ENCODE peak calls at places on chromosomes 13 and 19, in eight cellular contexts. Q is brain microvascular endothelial cell; C is K562; P is GM06990; B is choroid plexus epithelial cell; J is CD8-positive, alpha-beta T cell; S is WTC11; Y is AG04449. U is an unnamed sample.

GRCh38 chr19:55472463-55472862 is 4.0 kb upstream of the ZNF628 start:
- DNase-seq in Q (peak), C (no peak), P (no peak), B (peak), J (no peak), S (no peak), Y (no peak), U (no peak)

GRCh38 chr19:35805518-35806102 is 7.0 kb downstream of the PRODH2 start:
- DNase-seq in Q (no peak), C (no peak), P (no peak), B (no peak), J (no peak), S (no peak), Y (no peak), U (no peak)

GRCh38 chr13:86681223-86681622 is 882.0 kb upstream of the SLITRK6 start:
- DNase-seq in Q (no peak), C (no peak), P (no peak), B (no peak), J (no peak), S (no peak), Y (no peak), U (no peak)

GRCh38 chr13:83440465-83440864 is 441.8 kb downstream of the SLITRK1 start:
- DNase-seq in Q (no peak), C (no peak), P (no peak), B (no peak), J (no peak), S (no peak), Y (no peak), U (no peak)

GRCh38 chr19:2212861-2213711 is 23.0 kb downstream of the PLEKHJ1 start:
- DNase-seq in Q (no peak), C (no peak), P (no peak), B (no peak), J (no peak), S (no peak), Y (no peak), U (no peak)

GRCh38 chr19:10305139-10305806 is 4.3 kb downstream of the ZGLP1 start:
- DNase-seq in Q (peak), C (peak), P (no peak), B (no peak), J (peak), S (no peak), Y (no peak), U (no peak)

GRCh38 chr13:53010374-53011105 is 18.1 kb upstream of the OLFM4 start:
- DNase-seq in Q (no peak), C (no peak), P (no peak), B (no peak), J (no peak), S (no peak), Y (no peak), U (no peak)

GRCh38 chr13:106755542-106755941 is 187.6 kb upstream of the ARGLU1 start:
- DNase-seq in Q (no peak), C (no peak), P (no peak), B (no peak), J (no peak), S (no peak), Y (no peak), U (no peak)

GRCh38 chr19:49017666-49018351 is 918 bp upstream of the LHB start:
- DNase-seq in Q (peak), C (peak), P (peak), B (peak), J (peak), S (peak), Y (no peak), U (peak)

GRCh38 chr13:27960362-27961226 is 8.5 kb downstream of the CDX2 start:
- DNase-seq in Q (peak), C (peak), P (peak), B (peak), J (no peak), S (peak), Y (no peak), U (no peak)

GRCh38 chr13:112363867-112364528 is 12.2 kb upstream of the SPACA7 start:
- DNase-seq in Q (no peak), C (no peak), P (no peak), B (no peak), J (no peak), S (no peak), Y (no peak), U (no peak)

GRCh38 chr19:33674575-33675367 is 53.0 kb downstream of the CHST8 start:
- DNase-seq in Q (no peak), C (no peak), P (no peak), B (no peak), J (no peak), S (no peak), Y (no peak), U (no peak)

GRCh38 chr13:73898899-73899298 is 235.3 kb downstream of the KLF12 start:
- DNase-seq in Q (no peak), C (no peak), P (no peak), B (no peak), J (no peak), S (no peak), Y (no peak), U (no peak)

GRCh38 chr19:10288662-10289166 is 1.0 kb upstream of the ICAM5 start:
- DNase-seq in Q (no peak), C (peak), P (peak), B (peak), J (no peak), S (peak), Y (no peak), U (no peak)

GRCh38 chr19:7731615-7732014 is 295 bp downstream of the CLEC4G start:
- DNase-seq in Q (no peak), C (no peak), P (no peak), B (no peak), J (no peak), S (no peak), Y (no peak), U (no peak)

GRCh38 chr13:42109957-42110356 is 61.5 kb downstream of the DGKH start:
- DNase-seq in Q (no peak), C (no peak), P (no peak), B (peak), J (no peak), S (no peak), Y (no peak), U (no peak)

GRCh38 chr13:77291779-77292178 is 35.1 kb downstream of the MYCBP2 start:
- DNase-seq in Q (no peak), C (no peak), P (no peak), B (no peak), J (no peak), S (no peak), Y (no peak), U (no peak)

GRCh38 chr13:100561599-100562204 is 26.9 kb downstream of the GGACT start:
- DNase-seq in Q (no peak), C (no peak), P (no peak), B (no peak), J (no peak), S (no peak), Y (no peak), U (no peak)

GRCh38 chr19:10884273-10884672 is 12.9 kb downstream of the CARM1 start:
- DNase-seq in Q (peak), C (peak), P (no peak), B (peak), J (no peak), S (no peak), Y (no peak), U (no peak)

GRCh38 chr19:49113762-49114629 is at the start of gene LIN7B:
- DNase-seq in Q (peak), C (peak), P (peak), B (peak), J (peak), S (peak), Y (no peak), U (peak)

GRCh38 chr13:108963846-108964600 is 334.6 kb downstream of the MYO16 start:
- DNase-seq in Q (peak), C (no peak), P (no peak), B (peak), J (no peak), S (no peak), Y (peak), U (no peak)

GRCh38 chr13:109274188-109274821 is 512.1 kb downstream of the IRS2 start:
- DNase-seq in Q (peak), C (no peak), P (no peak), B (peak), J (no peak), S (peak), Y (no peak), U (no peak)

GRCh38 chr13:40362502-40362901 is 303.9 kb downstream of the FOXO1 start:
- DNase-seq in Q (peak), C (no peak), P (no peak), B (peak), J (no peak), S (no peak), Y (no peak), U (no peak)

GRCh38 chr19:23283925-23284324 is 33.7 kb upstream of the ZNF724 start:
- DNase-seq in Q (peak), C (peak), P (no peak), B (peak), J (peak), S (peak), Y (no peak), U (peak)

GRCh38 chr13:50127017-50127725 is 111.9 kb downstream of the KCNRG start:
- DNase-seq in Q (no peak), C (no peak), P (peak), B (peak), J (peak), S (peak), Y (no peak), U (peak)

DNA sequence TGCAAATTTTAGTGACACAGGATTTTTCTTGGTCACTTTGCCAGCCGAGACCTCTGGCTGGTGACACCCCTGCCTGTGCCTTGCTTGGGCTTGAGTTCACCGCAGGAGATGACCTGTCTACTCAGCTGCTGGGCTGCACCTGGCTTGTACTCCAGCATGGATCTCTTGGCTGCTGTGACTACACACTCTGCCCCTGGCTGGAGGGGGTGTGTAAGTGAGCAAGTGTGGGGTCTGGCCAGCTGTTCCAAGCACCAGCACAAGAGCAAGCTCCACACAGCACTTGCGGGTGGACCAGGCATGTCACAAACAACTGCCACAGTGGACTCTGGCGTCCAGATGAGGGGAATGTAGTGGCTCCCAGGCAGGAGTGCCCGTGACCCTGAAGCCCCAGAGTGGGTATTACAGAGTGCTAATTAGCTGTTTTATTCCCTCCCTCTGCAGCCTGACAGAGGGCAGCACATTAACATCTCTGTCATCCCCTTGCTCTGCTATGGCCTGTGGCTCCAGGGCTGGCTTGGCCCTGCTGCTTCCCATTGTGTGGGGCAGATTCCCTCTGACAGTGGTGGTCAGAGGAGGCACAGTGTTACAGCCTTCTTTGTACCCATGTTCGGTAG is 1387.2 kb downstream of the OLFM4 start:
- DNase-seq in Q (no peak), C (no peak), P (no peak), B (no peak), J (no peak), S (peak), Y (no peak), U (no peak)
- TF ChIP-seq CTCF in Q (no peak), C (no peak), P (no peak), B (no peak), J (no peak), S (no peak), Y (no peak), U (no peak)

GRCh38 chr13:23531446-23531845 is 38.8 kb upstream of the TNFRSF19 start:
- DNase-seq in Q (no peak), C (no peak), P (no peak), B (no peak), J (no peak), S (no peak), Y (no peak), U (no peak)

GRCh38 chr13:23534090-23534489 is 36.1 kb upstream of the TNFRSF19 start:
- DNase-seq in Q (no peak), C (no peak), P (no peak), B (no peak), J (no peak), S (no peak), Y (no peak), U (no peak)
- TF ChIP-seq CTCF in Q (no peak), C (no peak), P (no peak), B (no peak), J (no peak), S (no peak), Y (no peak), U (no peak)

DNA sequence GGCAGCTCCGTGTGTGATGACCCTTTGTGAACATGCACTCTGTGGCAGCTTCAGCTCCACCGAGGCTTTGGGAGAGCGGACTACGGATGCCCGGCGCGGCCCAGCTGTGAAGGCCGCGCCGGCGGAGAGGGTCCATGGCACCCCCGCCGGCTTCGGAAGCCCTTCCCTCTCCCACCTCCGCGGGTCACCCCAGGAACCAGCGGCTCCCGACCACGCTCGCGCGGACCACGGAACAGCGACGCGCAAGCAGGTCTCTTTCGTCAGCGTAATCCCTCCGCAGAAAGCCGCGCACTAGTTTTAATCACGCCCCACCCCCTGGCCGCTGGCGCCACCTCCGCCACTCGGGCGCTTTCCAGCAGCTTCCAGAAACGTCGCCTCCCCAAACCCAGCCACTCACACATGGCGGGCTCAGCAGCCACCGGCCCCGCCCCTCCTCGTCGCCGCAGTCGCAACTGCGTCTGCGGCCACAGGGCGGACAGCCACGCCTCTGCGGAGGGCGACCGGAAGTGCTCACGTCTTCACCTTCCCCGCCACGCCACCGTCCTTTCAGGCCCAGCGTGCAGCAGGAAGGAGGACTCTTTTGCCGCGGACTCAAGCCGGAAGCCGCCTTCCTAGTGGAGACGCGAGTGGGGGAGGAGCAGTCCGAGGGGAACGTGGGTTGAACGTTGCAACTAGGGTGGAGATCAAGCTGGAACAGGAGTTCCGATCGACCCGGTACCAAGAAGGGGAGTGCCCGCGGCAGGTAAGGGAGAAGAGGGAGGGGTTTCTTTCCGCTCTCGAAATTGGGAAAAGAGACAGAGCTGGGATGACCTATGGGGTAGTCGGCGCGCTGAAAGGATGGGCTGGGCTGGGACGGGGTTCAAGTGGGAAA is at the start of gene USPL1:
- DNase-seq in Q (peak), C (peak), P (peak), B (peak), J (peak), S (peak), Y (peak), U (peak)
- TF ChIP-seq CTCF in Q (peak), C (peak), P (peak), B (peak), J (no peak), S (no peak), Y (peak), U (no peak)

DNA sequence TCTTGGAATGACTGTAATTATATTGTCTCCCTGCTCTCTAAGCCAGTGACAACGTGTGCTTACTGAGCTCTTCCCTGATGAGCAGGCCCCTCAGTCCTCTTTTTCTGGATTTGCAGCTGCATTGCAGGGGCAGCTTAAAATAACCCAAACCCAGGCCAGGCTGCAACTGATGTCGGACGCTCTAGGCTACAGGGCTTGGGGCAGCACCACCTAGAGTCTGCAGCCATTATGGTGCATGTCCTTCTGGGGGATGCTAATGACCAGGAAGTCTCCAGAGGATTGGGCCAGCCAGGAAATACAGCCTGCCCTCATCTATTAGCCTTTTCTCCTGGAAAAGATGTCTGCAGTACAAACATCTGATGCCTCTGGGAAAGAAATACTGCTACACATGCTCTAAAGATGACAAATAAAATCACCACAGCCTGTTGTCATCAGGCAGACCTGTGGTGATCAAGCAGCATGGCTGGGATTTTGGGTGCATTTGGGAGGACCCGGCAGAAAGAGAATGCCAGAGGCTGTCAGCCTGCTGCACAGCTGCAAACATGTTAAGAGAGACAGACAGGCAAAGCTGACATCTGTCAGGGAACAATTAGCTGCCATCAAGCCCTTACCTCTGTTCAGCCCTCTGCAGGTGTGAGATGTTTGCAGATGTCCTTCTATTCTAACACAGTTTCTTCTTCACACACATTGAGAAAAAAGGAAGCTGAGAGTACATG is 51.8 kb downstream of the CCDC70 start:
- DNase-seq in Q (no peak), C (no peak), P (no peak), B (no peak), J (no peak), S (peak), Y (no peak), U (no peak)
- TF ChIP-seq CTCF in Q (peak), C (no peak), P (no peak), B (peak), J (no peak), S (no peak), Y (no peak), U (no peak)

GRCh38 chr19:4647676-4648644 is 8.6 kb downstream of the TNFAIP8L1 start:
- DNase-seq in Q (peak), C (no peak), P (no peak), B (peak), J (no peak), S (peak), Y (no peak), U (no peak)
- TF ChIP-seq CTCF in Q (peak), C (no peak), P (peak), B (peak), J (no peak), S (no peak), Y (no peak), U (no peak)